ENCODE peak calls at places on chromosomes 3 and 15, in seven cellular contexts. K is neuronal stem cell, G is IMR-90, I is H9, S is trophoblast cell, X is mesendoderm, Y is H1. P is an unnamed sample. For H3K79me1, the result is how much of the 10 kb centered on the place peaks cover.

GRCh38 chr3:149783576-149783975 is 8.8 kb downstream of the ANKUB1 start:
- DNase-seq in K (no peak), G (peak), I (no peak), S (peak), X (peak), Y (no peak), P (peak)

GRCh38 chr15:41979493-41980266 is 7.3 kb upstream of the EHD4 start:
- DNase-seq in K (no peak), G (no peak), I (no peak), S (peak), X (no peak), Y (no peak), P (no peak)

GRCh38 chr15:72482275-72482674 is 8.1 kb downstream of the ARIH1 start:
- DNase-seq in K (no peak), G (no peak), I (no peak), S (no peak), X (no peak), Y (no peak), P (no peak)

GRCh38 chr3:111758642-111759041 is 100.4 kb upstream of the PHLDB2 start:
- DNase-seq in K (no peak), G (peak), I (no peak), S (no peak), X (no peak), Y (no peak), P (peak)

GRCh38 chr3:194443911-194444310 is 42.9 kb downstream of the ATP13A3 start:
- DNase-seq in K (no peak), G (no peak), I (no peak), S (no peak), X (no peak), Y (no peak), P (no peak)

GRCh38 chr3:64355473-64355872 is 130.2 kb upstream of the PRICKLE2 start:
- DNase-seq in K (no peak), G (peak), I (no peak), S (no peak), X (no peak), Y (no peak), P (peak)

GRCh38 chr15:63256433-63256884 is 20.9 kb upstream of the APH1B start:
- DNase-seq in K (peak), G (peak), I (no peak), S (peak), X (peak), Y (no peak), P (peak)

GRCh38 chr3:32077260-32078084 is 28.9 kb upstream of the GPD1L start:
- DNase-seq in K (no peak), G (no peak), I (no peak), S (no peak), X (no peak), Y (no peak), P (no peak)

GRCh38 chr15:33168444-33168843 is 26.1 kb downstream of the FMN1 start:
- DNase-seq in K (no peak), G (no peak), I (no peak), S (no peak), X (no peak), Y (no peak), P (no peak)

GRCh38 chr15:78804391-78804792 is 6.9 kb downstream of the ADAMTS7 start:
- DNase-seq in K (no peak), G (no peak), I (peak), S (no peak), X (peak), Y (peak), P (no peak)

GRCh38 chr3:153061938-153062528 is 100.0 kb upstream of the RAP2B start:
- DNase-seq in K (no peak), G (no peak), I (no peak), S (no peak), X (peak), Y (no peak), P (no peak)

GRCh38 chr3:153060346-153060745 is 101.7 kb upstream of the RAP2B start:
- DNase-seq in K (no peak), G (no peak), I (no peak), S (no peak), X (no peak), Y (no peak), P (no peak)

GRCh38 chr3:153066983-153067382 is 95.0 kb upstream of the RAP2B start:
- DNase-seq in K (no peak), G (no peak), I (no peak), S (no peak), X (no peak), Y (no peak), P (no peak)

DNA sequence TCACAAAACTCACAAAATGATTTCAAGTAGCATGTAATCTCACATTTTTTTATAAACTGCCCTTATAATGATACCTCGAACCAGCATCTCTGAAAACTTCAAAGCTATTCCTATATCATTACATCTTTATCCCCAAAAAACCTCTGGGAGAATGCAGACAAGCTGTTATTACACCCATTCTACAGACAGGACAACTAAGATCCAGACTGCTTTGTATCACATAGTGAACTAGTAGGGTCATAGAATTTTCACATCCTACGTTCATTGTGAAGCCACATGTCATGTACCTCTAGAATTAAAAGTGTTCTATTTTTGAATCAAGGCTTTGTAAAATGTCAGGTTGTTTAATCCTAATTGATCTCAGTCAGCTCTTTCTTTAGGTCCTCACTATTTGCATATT is 98.7 kb upstream of the RAP2B start:
- DNase-seq in K (no peak), G (no peak), I (no peak), S (no peak), X (no peak), Y (no peak), P (no peak)
- H3K79me1 ChIP-seq in K (under half), G (under half), I (under half), S (under half), X (under half), Y (under half), P (under half)

GRCh38 chr3:134350861-134351311 is 23.4 kb downstream of the AMOTL2 start:
- DNase-seq in K (no peak), G (no peak), I (no peak), S (peak), X (peak), Y (no peak), P (no peak)

GRCh38 chr3:134351421-134351820 is 22.8 kb downstream of the AMOTL2 start:
- DNase-seq in K (no peak), G (no peak), I (no peak), S (no peak), X (peak), Y (no peak), P (no peak)

GRCh38 chr3:134353831-134354611 is 20.2 kb downstream of the AMOTL2 start:
- DNase-seq in K (no peak), G (no peak), I (no peak), S (no peak), X (no peak), Y (no peak), P (no peak)

GRCh38 chr3:134353171-134353825 is 20.9 kb downstream of the AMOTL2 start:
- DNase-seq in K (no peak), G (no peak), I (no peak), S (peak), X (no peak), Y (no peak), P (no peak)

GRCh38 chr3:134352031-134352671 is 22.1 kb downstream of the AMOTL2 start:
- DNase-seq in K (no peak), G (no peak), I (no peak), S (peak), X (peak), Y (no peak), P (no peak)
- H3K79me1 ChIP-seq in K (under half), G (half or more), I (under half), S (under half), X (under half), Y (under half), P (under half)

DNA sequence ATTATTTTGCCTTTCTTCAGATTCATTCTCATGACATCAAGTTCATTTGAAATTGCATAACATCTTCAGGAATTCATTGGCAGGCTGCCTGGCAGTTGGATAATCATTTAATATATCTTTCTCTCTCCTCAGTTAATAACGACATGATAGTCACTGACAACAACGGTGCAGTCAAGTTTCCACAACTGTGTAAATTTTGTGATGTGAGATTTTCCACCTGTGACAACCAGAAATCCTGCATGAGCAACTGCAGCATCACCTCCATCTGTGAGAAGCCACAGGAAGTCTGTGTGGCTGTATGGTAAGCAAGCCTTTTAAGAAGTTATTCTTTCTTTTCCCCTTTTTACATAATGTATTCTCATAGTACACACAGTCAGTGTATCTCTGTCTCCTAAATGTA is 38.2 kb downstream of the TGFBR2 start:
- DNase-seq in K (no peak), G (peak), I (no peak), S (no peak), X (no peak), Y (no peak), P (peak)
- H3K79me1 ChIP-seq in K (under half), G (half or more), I (under half), S (under half), X (under half), Y (under half), P (under half)

DNA sequence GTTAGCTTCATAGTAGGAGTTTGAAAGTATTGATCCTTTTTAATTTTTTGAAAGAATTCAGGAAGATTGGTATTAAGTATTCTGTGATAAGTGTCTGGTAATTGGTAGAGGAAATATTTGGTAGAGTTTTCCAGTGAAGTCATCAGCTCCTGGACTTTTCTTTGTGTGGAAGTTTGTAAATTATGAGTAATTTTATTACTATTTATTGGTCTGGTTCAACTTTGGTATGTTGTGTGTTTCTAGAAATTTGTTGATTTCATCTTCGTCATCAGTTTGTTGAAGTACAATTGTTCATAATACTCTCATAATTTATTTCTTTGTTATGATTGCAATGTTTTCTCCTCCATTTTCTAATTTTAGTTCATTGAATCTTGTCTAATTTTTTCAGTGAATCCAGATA is 832.0 kb downstream of the OTOL1 start:
- DNase-seq in K (no peak), G (no peak), I (no peak), S (no peak), X (no peak), Y (no peak), P (no peak)
- H3K79me1 ChIP-seq in K (under half), G (under half), I (under half), S (under half), X (under half), Y (under half), P (under half)

GRCh38 chr15:87631093-87631492 is 625.4 kb downstream of the NTRK3 start:
- DNase-seq in K (no peak), G (no peak), I (no peak), S (no peak), X (no peak), Y (no peak), P (peak)
- H3K79me1 ChIP-seq in K (under half), G (under half), I (under half), S (under half), X (under half), Y (under half), P (under half)